ENCODE peak calls at places on chromosomes 13 and 19, in ten cellular contexts. T is suprapubic skin, F is choroid plexus epithelial cell, N is brain microvascular endothelial cell, J is tibial nerve, R is GM23338, B is retinal pigment epithelial cell, K is A549, D is ascending aorta, O is endodermal cell. Z is an unnamed sample.
A peak's percentile ranks its signal among the peaks of the same experiment; 100 is the strongest.

GRCh38 chr13:100254002-100254401 is 165.1 kb downstream of the PCCA start:
- DNase-seq in D (no peak), F (peak; percentile 15), T (no peak), N (no peak), O (no peak), K (no peak), R (no peak), B (no peak), J (no peak), Z (no peak)

GRCh38 chr13:44904982-44905381 is 84.3 kb downstream of the NUFIP1 start:
- DNase-seq in B (peak; percentile 95), R (no peak), N (peak; percentile 97), F (peak; percentile 98), O (no peak), J (peak; percentile 66), D (peak; percentile 81), K (peak; percentile 32), T (peak; percentile 82), Z (peak; percentile 86)

GRCh38 chr19:44647144-44647543 is 3.4 kb downstream of the PVR start:
- DNase-seq in N (no peak), K (no peak), J (no peak), D (no peak), B (no peak), F (no peak), T (no peak), R (peak; percentile 31), O (no peak), Z (no peak)

GRCh38 chr13:94656766-94657165 is 55.1 kb downstream of the GPR180 start:
- DNase-seq in D (no peak), R (peak; percentile 6), F (peak; percentile 96), N (peak; percentile 55), B (no peak), O (no peak), J (no peak), T (no peak), K (peak; percentile 10), Z (no peak)

GRCh38 chr13:45269204-45269603 is 68.4 kb upstream of the KCTD4 start:
- DNase-seq in F (peak; percentile 20), K (no peak), N (peak; percentile 7), T (no peak), D (no peak), J (no peak), O (no peak), R (peak; percentile 45), B (no peak), Z (no peak)

GRCh38 chr19:18426416-18426767 is 7.2 kb downstream of the SSBP4 start:
- DNase-seq in R (no peak), J (no peak), D (no peak), K (no peak), T (no peak), O (peak; percentile 47), B (no peak), F (no peak), N (no peak), Z (no peak)

GRCh38 chr13:30934381-30934780 is 1.9 kb downstream of the TEX26 start:
- DNase-seq in O (peak; percentile 78), B (no peak), N (no peak), J (no peak), D (no peak), T (no peak), R (peak; percentile 63), F (peak; percentile 59), K (no peak), Z (no peak)

GRCh38 chr19:35882074-35882832 is 13.9 kb downstream of the APLP1 start:
- DNase-seq in K (peak; percentile 91), F (peak; percentile 92), B (no peak), J (peak; percentile 80), O (no peak), D (no peak), T (no peak), N (peak; percentile 76), R (peak; percentile 68), Z (no peak)

GRCh38 chr19:16876904-16877361 is 11.9 kb upstream of the F2RL3 start:
- DNase-seq in D (no peak), J (no peak), T (no peak), N (peak; percentile 46), F (peak; percentile 73), B (no peak), K (no peak), R (no peak), O (no peak), Z (no peak)

GRCh38 chr19:31160346-31160926 is 188.8 kb downstream of the TSHZ3 start:
- DNase-seq in D (no peak), B (no peak), N (peak; percentile 30), K (no peak), O (no peak), F (peak; percentile 80), J (no peak), T (no peak), R (no peak), Z (no peak)

GRCh38 chr19:45643927-45644771 is 5.0 kb upstream of the EML2 start:
- DNase-seq in O (peak; percentile 51), B (no peak), K (no peak), T (no peak), J (no peak), F (no peak), D (no peak), N (no peak), R (no peak), Z (no peak)

GRCh38 chr13:59477011-59477410 is 686.7 kb downstream of the DIAPH3 start:
- DNase-seq in N (no peak), F (peak; percentile 35), T (no peak), R (peak; percentile 41), B (no peak), J (no peak), O (no peak), K (peak; percentile 7), D (no peak), Z (no peak)

GRCh38 chr19:49167857-49168409 is 10.3 kb downstream of the TRPM4 start:
- DNase-seq in F (no peak), N (no peak), K (no peak), T (no peak), R (no peak), D (no peak), J (no peak), O (no peak), B (no peak), Z (no peak)

GRCh38 chr13:104937881-104938280 is 1597.6 kb downstream of the EFNB2 start:
- DNase-seq in J (no peak), K (no peak), T (no peak), O (no peak), F (peak; percentile 75), N (peak; percentile 20), R (no peak), D (no peak), B (no peak), Z (no peak)

GRCh38 chr13:19590423-19590822 is 29.1 kb upstream of the TPTE2 start:
- DNase-seq in D (no peak), J (no peak), B (no peak), R (no peak), F (no peak), K (no peak), T (no peak), O (no peak), N (no peak), Z (no peak)

GRCh38 chr13:19591864-19592263 is 30.5 kb upstream of the TPTE2 start:
- DNase-seq in F (no peak), N (no peak), J (no peak), D (no peak), K (no peak), O (no peak), B (no peak), T (no peak), R (no peak), Z (peak; percentile 32)

GRCh38 chr13:19586904-19587634 is 25.7 kb upstream of the TPTE2 start:
- DNase-seq in R (peak; percentile 50), F (peak; percentile 52), T (no peak), B (no peak), O (no peak), J (no peak), K (no peak), D (no peak), N (no peak), Z (no peak)

GRCh38 chr13:19589312-19589711 is 28.0 kb upstream of the TPTE2 start:
- DNase-seq in D (no peak), J (no peak), B (no peak), O (no peak), T (no peak), F (no peak), R (no peak), K (no peak), N (no peak), Z (peak; percentile 64)

GRCh38 chr13:19587635-19588300 is 26.4 kb upstream of the TPTE2 start:
- DNase-seq in O (peak; percentile 50), J (peak; percentile 41), R (peak; percentile 62), T (no peak), K (peak; percentile 18), D (no peak), N (peak; percentile 63), F (peak; percentile 78), B (no peak), Z (no peak)
- TF ChIP-seq CTCF in O (peak; percentile 69), J (peak; percentile 23), R (peak; percentile 51), T (peak; percentile 15), K (peak; percentile 81), D (no peak), N (peak; percentile 52), F (peak; percentile 59), B (peak; percentile 52), Z (peak; percentile 63)

GRCh38 chr19:12996542-12997094 is 1.3 kb downstream of the NFIX start:
- DNase-seq in K (no peak), O (peak; percentile 82), B (no peak), R (peak; percentile 75), F (no peak), T (no peak), D (peak; percentile 70), N (no peak), J (peak; percentile 6), Z (no peak)
- TF ChIP-seq CTCF in K (no peak), O (peak; percentile 42), B (no peak), R (peak; percentile 36), F (no peak), T (no peak), D (no peak), N (no peak), J (no peak), Z (no peak)

DNA sequence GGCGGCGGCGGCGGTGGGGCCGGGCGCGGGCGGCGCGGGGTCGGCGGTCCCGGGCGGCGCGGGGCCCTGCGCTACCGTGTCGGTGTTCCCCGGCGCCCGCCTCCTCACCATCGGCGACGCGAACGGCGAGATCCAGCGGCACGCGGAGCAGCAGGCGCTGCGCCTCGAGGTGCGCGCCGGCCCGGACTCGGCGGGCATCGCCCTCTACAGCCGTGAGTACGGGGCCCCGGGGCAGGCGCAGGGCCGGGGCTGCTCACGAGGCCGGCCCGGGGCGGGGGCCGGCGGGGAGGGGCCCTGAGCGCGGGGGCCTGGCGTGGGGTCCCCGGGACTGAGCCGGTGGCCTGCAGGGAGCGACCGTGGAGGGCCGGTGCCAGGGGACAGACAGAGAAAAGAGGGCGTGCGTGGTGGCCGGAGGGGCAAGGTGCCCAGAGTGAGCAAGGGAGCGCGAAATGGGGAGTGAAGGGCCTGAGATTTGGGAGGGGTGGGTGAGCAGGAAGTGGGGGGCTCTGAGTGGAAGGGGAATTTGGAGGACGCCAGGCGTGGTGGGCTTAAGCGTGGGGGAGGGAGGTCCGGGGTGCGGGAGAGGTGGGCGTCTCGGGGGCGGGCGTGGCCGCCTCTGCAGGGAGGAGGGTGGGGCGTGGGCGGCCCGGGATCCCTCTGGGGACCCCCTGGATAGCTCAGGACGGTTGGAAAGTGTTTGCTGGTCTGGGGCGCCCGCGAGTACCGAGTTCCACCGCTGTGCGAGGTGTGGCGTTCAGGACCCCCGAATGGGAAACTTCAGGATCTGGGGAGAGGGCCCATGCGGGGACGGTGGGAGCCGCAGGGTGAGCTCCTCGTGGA is 578 bp downstream of the CARM1 start:
- DNase-seq in O (peak; percentile 71), K (no peak), J (no peak), B (no peak), R (peak; percentile 58), D (peak; percentile 74), N (no peak), F (no peak), T (no peak), Z (no peak)
- TF ChIP-seq CTCF in O (peak; percentile 53), K (no peak), J (no peak), B (peak; percentile 8), R (no peak), D (no peak), N (peak; percentile 41), F (no peak), T (no peak), Z (no peak)

GRCh38 chr19:2061093-2061935 is 10.3 kb upstream of the MKNK2 start:
- DNase-seq in O (peak; percentile 99), K (peak; percentile 79), J (peak; percentile 100), D (peak; percentile 99), R (peak; percentile 100), B (peak; percentile 94), N (peak; percentile 98), T (peak; percentile 100), F (peak; percentile 99), Z (peak; percentile 100)
- TF ChIP-seq CTCF in O (no peak), K (no peak), J (no peak), D (no peak), R (no peak), B (no peak), N (no peak), T (no peak), F (no peak), Z (no peak)

Z was measured in osteocyte.